ENCODE peak calls at places on chromosomes 12 and 14, in four cellular contexts. C, Z, J and M are unnamed samples.

GRCh38 chr14:22887990-22888378 is 5.0 kb downstream of the REM2 start:
- DNase-seq in Z (no peak), J (no peak), C (peak; percentile 72), M (peak; percentile 71)

GRCh38 chr14:75522919-75523318 is 650 bp downstream of the BATF start:
- DNase-seq in J (no peak), Z (no peak), C (no peak), M (no peak)

GRCh38 chr12:51131745-51132521 is 41.0 kb downstream of the TFCP2 start:
- DNase-seq in C (no peak), J (no peak), Z (no peak), M (no peak)

GRCh38 chr14:94575730-94576585 is 5.3 kb upstream of the SERPINA5 start:
- DNase-seq in C (no peak), J (peak; percentile 69), Z (peak; percentile 69), M (no peak)

GRCh38 chr14:33647385-33647786 is 303.5 kb downstream of the EGLN3 start:
- DNase-seq in J (peak; percentile 97), Z (peak; percentile 95), C (no peak), M (no peak)

GRCh38 chr12:118549506-118550109 is 173.3 kb downstream of the SUDS3 start:
- DNase-seq in J (no peak), C (no peak), Z (peak; percentile 75), M (no peak)

GRCh38 chr14:100740931-100741330 is 14.2 kb downstream of the DLK1 start:
- DNase-seq in J (no peak), Z (no peak), C (no peak), M (no peak)

GRCh38 chr12:68478516-68479260 is 132.0 kb upstream of the RAP1B start:
- DNase-seq in Z (no peak), J (no peak), C (no peak), M (no peak)

GRCh38 chr14:69671365-69672050 is 60.1 kb downstream of the SUSD6 start:
- DNase-seq in Z (no peak), C (no peak), J (no peak), M (no peak)

GRCh38 chr14:102565331-102565887 is 27.0 kb upstream of the RCOR1 start:
- DNase-seq in C (no peak), Z (no peak), J (no peak), M (peak; percentile 60)

GRCh38 chr12:113088971-113089756 is 32.6 kb downstream of the DTX1 start:
- DNase-seq in J (no peak), C (peak; percentile 58), Z (no peak), M (no peak)

GRCh38 chr12:49635656-49636055 is 12.3 kb downstream of the PRPF40B start:
- DNase-seq in Z (no peak), C (no peak), J (no peak), M (no peak)